ENCODE peak calls at places on chromosome 21, in seven cellular contexts. One of them, this sample, is unnamed.

GRCh38 chr21:16945580-16945979 is 567.3 kb upstream of the CXADR start:
- DNase-seq in lower lobe of right lung: no peak
- DNase-seq in omental fat pad: no peak
- DNase-seq in fibroblast of pulmonary artery: peak
- DNase-seq in GM10248: no peak
- DNase-seq in NCI-H526 treated with DMSO at 0.1 percent for 48 hours: no peak
- DNase-seq in NCI-H460: no peak
- DNase-seq in this sample: no peak

GRCh38 chr21:38170705-38171682 is 85.8 kb upstream of the KCNJ15 start:
- DNase-seq in lower lobe of right lung: no peak
- DNase-seq in omental fat pad: no peak
- DNase-seq in fibroblast of pulmonary artery: peak
- DNase-seq in GM10248: no peak
- DNase-seq in NCI-H526 treated with DMSO at 0.1 percent for 48 hours: no peak
- DNase-seq in NCI-H460: no peak
- DNase-seq in this sample: no peak

GRCh38 chr21:25370311-25370744 is 237.0 kb downstream of the MRPL39 start:
- DNase-seq in lower lobe of right lung: no peak
- DNase-seq in omental fat pad: no peak
- DNase-seq in fibroblast of pulmonary artery: peak
- DNase-seq in GM10248: no peak
- DNase-seq in NCI-H526 treated with DMSO at 0.1 percent for 48 hours: no peak
- DNase-seq in NCI-H460: no peak
- DNase-seq in this sample: no peak

GRCh38 chr21:43913928-43914327 is 48.9 kb downstream of the AGPAT3 start:
- DNase-seq in lower lobe of right lung: no peak
- DNase-seq in omental fat pad: no peak
- DNase-seq in fibroblast of pulmonary artery: peak
- DNase-seq in GM10248: no peak
- DNase-seq in NCI-H526 treated with DMSO at 0.1 percent for 48 hours: no peak
- DNase-seq in NCI-H460: no peak
- DNase-seq in this sample: no peak

GRCh38 chr21:45443595-45444181 is 38.7 kb downstream of the COL18A1 start:
- DNase-seq in lower lobe of right lung: no peak
- DNase-seq in omental fat pad: no peak
- DNase-seq in fibroblast of pulmonary artery: no peak
- DNase-seq in GM10248: no peak
- DNase-seq in NCI-H526 treated with DMSO at 0.1 percent for 48 hours: no peak
- DNase-seq in NCI-H460: no peak
- DNase-seq in this sample: no peak

GRCh38 chr21:42080788-42081083 is 9.6 kb downstream of the UMODL1 start:
- DNase-seq in lower lobe of right lung: no peak
- DNase-seq in omental fat pad: no peak
- DNase-seq in fibroblast of pulmonary artery: peak
- DNase-seq in GM10248: no peak
- DNase-seq in NCI-H526 treated with DMSO at 0.1 percent for 48 hours: peak
- DNase-seq in NCI-H460: no peak
- DNase-seq in this sample: no peak

GRCh38 chr21:34962586-34963222 is 86.4 kb downstream of the RUNX1 start:
- DNase-seq in lower lobe of right lung: no peak
- DNase-seq in omental fat pad: no peak
- DNase-seq in fibroblast of pulmonary artery: no peak
- DNase-seq in GM10248: no peak
- DNase-seq in NCI-H526 treated with DMSO at 0.1 percent for 48 hours: no peak
- DNase-seq in NCI-H460: no peak
- DNase-seq in this sample: no peak

GRCh38 chr21:45276620-45277019 is 11.1 kb downstream of the POFUT2 start:
- DNase-seq in lower lobe of right lung: peak
- DNase-seq in omental fat pad: no peak
- DNase-seq in fibroblast of pulmonary artery: no peak
- DNase-seq in GM10248: no peak
- DNase-seq in NCI-H526 treated with DMSO at 0.1 percent for 48 hours: no peak
- DNase-seq in NCI-H460: no peak
- DNase-seq in this sample: no peak

GRCh38 chr21:14675774-14676530 is 129.8 kb upstream of the SAMSN1 start:
- DNase-seq in lower lobe of right lung: no peak
- DNase-seq in omental fat pad: no peak
- DNase-seq in fibroblast of pulmonary artery: no peak
- DNase-seq in GM10248: no peak
- DNase-seq in NCI-H526 treated with DMSO at 0.1 percent for 48 hours: no peak
- DNase-seq in NCI-H460: no peak
- DNase-seq in this sample: no peak

GRCh38 chr21:39197448-39197847 is 14.2 kb upstream of the PSMG1 start:
- DNase-seq in lower lobe of right lung: no peak
- DNase-seq in omental fat pad: no peak
- DNase-seq in fibroblast of pulmonary artery: no peak
- DNase-seq in GM10248: no peak
- DNase-seq in NCI-H526 treated with DMSO at 0.1 percent for 48 hours: no peak
- DNase-seq in NCI-H460: no peak
- DNase-seq in this sample: no peak

GRCh38 chr21:25215698-25216384 is 391.4 kb downstream of the MRPL39 start:
- DNase-seq in lower lobe of right lung: no peak
- DNase-seq in omental fat pad: no peak
- DNase-seq in fibroblast of pulmonary artery: no peak
- DNase-seq in GM10248: no peak
- DNase-seq in NCI-H526 treated with DMSO at 0.1 percent for 48 hours: no peak
- DNase-seq in NCI-H460: no peak
- DNase-seq in this sample: no peak

GRCh38 chr21:35697321-35697808 is 363.0 kb downstream of the SETD4 start:
- DNase-seq in lower lobe of right lung: peak
- DNase-seq in omental fat pad: peak
- DNase-seq in fibroblast of pulmonary artery: peak
- DNase-seq in GM10248: no peak
- DNase-seq in NCI-H526 treated with DMSO at 0.1 percent for 48 hours: no peak
- DNase-seq in NCI-H460: no peak
- DNase-seq in this sample: no peak

GRCh38 chr21:35427320-35428040 is 378.4 kb upstream of the RUNX1 start:
- DNase-seq in lower lobe of right lung: no peak
- DNase-seq in omental fat pad: no peak
- DNase-seq in fibroblast of pulmonary artery: peak
- DNase-seq in GM10248: no peak
- DNase-seq in NCI-H526 treated with DMSO at 0.1 percent for 48 hours: no peak
- DNase-seq in NCI-H460: no peak
- DNase-seq in this sample: no peak

GRCh38 chr21:31326478-31327247 is 17.4 kb downstream of the TIAM1 start:
- DNase-seq in lower lobe of right lung: no peak
- DNase-seq in omental fat pad: no peak
- DNase-seq in fibroblast of pulmonary artery: peak
- DNase-seq in GM10248: peak
- DNase-seq in NCI-H526 treated with DMSO at 0.1 percent for 48 hours: no peak
- DNase-seq in NCI-H460: no peak
- DNase-seq in this sample: no peak

GRCh38 chr21:16708431-16708830 is 804.4 kb upstream of the CXADR start:
- DNase-seq in lower lobe of right lung: no peak
- DNase-seq in omental fat pad: no peak
- DNase-seq in fibroblast of pulmonary artery: peak
- DNase-seq in GM10248: no peak
- DNase-seq in NCI-H526 treated with DMSO at 0.1 percent for 48 hours: no peak
- DNase-seq in NCI-H460: no peak
- DNase-seq in this sample: no peak

GRCh38 chr21:34553199-34553952 is 41.4 kb upstream of the KCNE1 start:
- DNase-seq in lower lobe of right lung: no peak
- DNase-seq in omental fat pad: no peak
- DNase-seq in fibroblast of pulmonary artery: peak
- DNase-seq in GM10248: no peak
- DNase-seq in NCI-H526 treated with DMSO at 0.1 percent for 48 hours: no peak
- DNase-seq in NCI-H460: no peak
- DNase-seq in this sample: no peak

GRCh38 chr21:42227909-42228708 is 9.2 kb downstream of the ABCG1 start:
- DNase-seq in lower lobe of right lung: peak
- DNase-seq in omental fat pad: peak
- DNase-seq in fibroblast of pulmonary artery: peak
- DNase-seq in GM10248: peak
- DNase-seq in NCI-H526 treated with DMSO at 0.1 percent for 48 hours: no peak
- DNase-seq in NCI-H460: peak
- DNase-seq in this sample: peak

GRCh38 chr21:33058468-33059318 is 11.2 kb upstream of the OLIG1 start:
- DNase-seq in lower lobe of right lung: no peak
- DNase-seq in omental fat pad: no peak
- DNase-seq in fibroblast of pulmonary artery: no peak
- DNase-seq in GM10248: no peak
- DNase-seq in NCI-H526 treated with DMSO at 0.1 percent for 48 hours: no peak
- DNase-seq in NCI-H460: no peak
- DNase-seq in this sample: no peak

GRCh38 chr21:16195896-16196443 is 466.2 kb downstream of the USP25 start:
- DNase-seq in lower lobe of right lung: no peak
- DNase-seq in omental fat pad: no peak
- DNase-seq in fibroblast of pulmonary artery: peak
- DNase-seq in GM10248: no peak
- DNase-seq in NCI-H526 treated with DMSO at 0.1 percent for 48 hours: peak
- DNase-seq in NCI-H460: no peak
- DNase-seq in this sample: no peak

GRCh38 chr21:45419162-45419561 is 14.2 kb downstream of the COL18A1 start:
- DNase-seq in lower lobe of right lung: peak
- DNase-seq in omental fat pad: no peak
- DNase-seq in fibroblast of pulmonary artery: no peak
- DNase-seq in GM10248: no peak
- DNase-seq in NCI-H526 treated with DMSO at 0.1 percent for 48 hours: no peak
- DNase-seq in NCI-H460: no peak
- DNase-seq in this sample: no peak

GRCh38 chr21:32951041-32951440 is 74.7 kb upstream of the OLIG2 start:
- DNase-seq in lower lobe of right lung: no peak
- DNase-seq in omental fat pad: no peak
- DNase-seq in fibroblast of pulmonary artery: no peak
- DNase-seq in GM10248: no peak
- DNase-seq in NCI-H526 treated with DMSO at 0.1 percent for 48 hours: no peak
- DNase-seq in NCI-H460: no peak
- DNase-seq in this sample: no peak

GRCh38 chr21:35019631-35020032 is 29.5 kb downstream of the RUNX1 start:
- DNase-seq in lower lobe of right lung: no peak
- DNase-seq in omental fat pad: no peak
- DNase-seq in fibroblast of pulmonary artery: no peak
- DNase-seq in GM10248: no peak
- DNase-seq in NCI-H526 treated with DMSO at 0.1 percent for 48 hours: peak
- DNase-seq in NCI-H460: no peak
- DNase-seq in this sample: peak

GRCh38 chr21:41847066-41847804 is 31.9 kb downstream of the PRDM15 start:
- DNase-seq in lower lobe of right lung: no peak
- DNase-seq in omental fat pad: no peak
- DNase-seq in fibroblast of pulmonary artery: no peak
- DNase-seq in GM10248: no peak
- DNase-seq in NCI-H526 treated with DMSO at 0.1 percent for 48 hours: no peak
- DNase-seq in NCI-H460: no peak
- DNase-seq in this sample: no peak

GRCh38 chr21:39527664-39528381 is 76.1 kb downstream of the SH3BGR start:
- DNase-seq in lower lobe of right lung: no peak
- DNase-seq in omental fat pad: no peak
- DNase-seq in fibroblast of pulmonary artery: no peak
- DNase-seq in GM10248: no peak
- DNase-seq in NCI-H526 treated with DMSO at 0.1 percent for 48 hours: no peak
- DNase-seq in NCI-H460: no peak
- DNase-seq in this sample: no peak

GRCh38 chr21:25188639-25189038 is 418.6 kb downstream of the MRPL39 start:
- DNase-seq in lower lobe of right lung: no peak
- DNase-seq in omental fat pad: no peak
- DNase-seq in fibroblast of pulmonary artery: no peak
- DNase-seq in GM10248: peak
- DNase-seq in NCI-H526 treated with DMSO at 0.1 percent for 48 hours: no peak
- DNase-seq in NCI-H460: no peak
- DNase-seq in this sample: no peak

GRCh38 chr21:33817663-33818433 is 97.8 kb downstream of the ATP5PO start:
- DNase-seq in lower lobe of right lung: no peak
- DNase-seq in omental fat pad: no peak
- DNase-seq in fibroblast of pulmonary artery: no peak
- DNase-seq in GM10248: no peak
- DNase-seq in NCI-H526 treated with DMSO at 0.1 percent for 48 hours: no peak
- DNase-seq in NCI-H460: no peak
- DNase-seq in this sample: no peak

GRCh38 chr21:37642493-37642892 is 273.8 kb downstream of the KCNJ6 start:
- DNase-seq in lower lobe of right lung: no peak
- DNase-seq in omental fat pad: no peak
- DNase-seq in fibroblast of pulmonary artery: no peak
- DNase-seq in GM10248: peak
- DNase-seq in NCI-H526 treated with DMSO at 0.1 percent for 48 hours: peak
- DNase-seq in NCI-H460: peak
- DNase-seq in this sample: peak

GRCh38 chr21:17270234-17270633 is 242.6 kb upstream of the CXADR start:
- DNase-seq in lower lobe of right lung: no peak
- DNase-seq in omental fat pad: no peak
- DNase-seq in fibroblast of pulmonary artery: peak
- DNase-seq in GM10248: no peak
- DNase-seq in NCI-H526 treated with DMSO at 0.1 percent for 48 hours: peak
- DNase-seq in NCI-H460: peak
- DNase-seq in this sample: peak

GRCh38 chr21:46317710-46318463 is 5.8 kb downstream of the C21orf58 start:
- DNase-seq in lower lobe of right lung: no peak
- DNase-seq in omental fat pad: no peak
- DNase-seq in fibroblast of pulmonary artery: no peak
- DNase-seq in GM10248: no peak
- DNase-seq in NCI-H526 treated with DMSO at 0.1 percent for 48 hours: peak
- DNase-seq in NCI-H460: no peak
- DNase-seq in this sample: no peak

GRCh38 chr21:38938343-38938742 is 132.6 kb downstream of the ETS2 start:
- DNase-seq in lower lobe of right lung: no peak
- DNase-seq in omental fat pad: no peak
- DNase-seq in fibroblast of pulmonary artery: peak
- DNase-seq in GM10248: no peak
- DNase-seq in NCI-H526 treated with DMSO at 0.1 percent for 48 hours: no peak
- DNase-seq in NCI-H460: no peak
- DNase-seq in this sample: no peak

GRCh38 chr21:35416866-35417453 is 367.9 kb upstream of the RUNX1 start:
- DNase-seq in lower lobe of right lung: no peak
- DNase-seq in omental fat pad: no peak
- DNase-seq in fibroblast of pulmonary artery: no peak
- DNase-seq in GM10248: no peak
- DNase-seq in NCI-H526 treated with DMSO at 0.1 percent for 48 hours: no peak
- DNase-seq in NCI-H460: no peak
- DNase-seq in this sample: no peak

GRCh38 chr21:46184625-46185555 is 631 bp upstream of the SPATC1L start:
- DNase-seq in lower lobe of right lung: peak
- DNase-seq in omental fat pad: peak
- DNase-seq in fibroblast of pulmonary artery: peak
- DNase-seq in GM10248: peak
- DNase-seq in NCI-H526 treated with DMSO at 0.1 percent for 48 hours: peak
- DNase-seq in NCI-H460: peak
- DNase-seq in this sample: no peak

GRCh38 chr21:35400233-35400939 is 351.3 kb upstream of the RUNX1 start:
- DNase-seq in lower lobe of right lung: no peak
- DNase-seq in omental fat pad: no peak
- DNase-seq in fibroblast of pulmonary artery: peak
- DNase-seq in GM10248: peak
- DNase-seq in NCI-H526 treated with DMSO at 0.1 percent for 48 hours: peak
- DNase-seq in NCI-H460: peak
- DNase-seq in this sample: peak

This sample was measured in A549.